ENCODE peak calls at places on chromosomes 13 and 19, in ten cellular contexts. One of them, this sample, is unnamed.

GRCh38 chr19:50333737-50334617 is 4.8 kb upstream of the KCNC3 start:
- DNase-seq in amniotic epithelial cell: no peak
- DNase-seq in GM13976: peak
- DNase-seq in cardiac fibroblast: no peak
- DNase-seq in T-helper 17 cell: peak
- DNase-seq in midbrain: peak
- DNase-seq in stimulated activated CD8-positive, alpha-beta memory T cell treated with anti-CD3 and anti-CD28 coated beads, Interleukin-2, amount 100 ng/mL, for 48 hours: peak
- DNase-seq in BJ: no peak
- DNase-seq in stimulated activated CD4-positive, alpha-beta T cell treated with anti-CD3 and anti-CD28 coated beads, Interleukin-15, amount 100 ng/mL, for 1 hour: peak
- DNase-seq in smooth muscle cell of the brain vasculature: peak
- DNase-seq in this sample: no peak

GRCh38 chr13:25886438-25887214 is 165.2 kb downstream of the SHISA2 start:
- DNase-seq in cardiac fibroblast: peak
- DNase-seq in BJ: no peak
- DNase-seq in amniotic epithelial cell: peak
- DNase-seq in stimulated activated CD8-positive, alpha-beta memory T cell treated with anti-CD3 and anti-CD28 coated beads, Interleukin-2, amount 100 ng/mL, for 48 hours: no peak
- DNase-seq in stimulated activated CD4-positive, alpha-beta T cell treated with anti-CD3 and anti-CD28 coated beads, Interleukin-15, amount 100 ng/mL, for 1 hour: no peak
- DNase-seq in T-helper 17 cell: no peak
- DNase-seq in midbrain: no peak
- DNase-seq in GM13976: no peak
- DNase-seq in smooth muscle cell of the brain vasculature: no peak
- DNase-seq in this sample: peak

GRCh38 chr13:66159526-66159925 is 1070.6 kb downstream of the PCDH9 start:
- DNase-seq in BJ: no peak
- DNase-seq in midbrain: no peak
- DNase-seq in T-helper 17 cell: no peak
- DNase-seq in amniotic epithelial cell: peak
- DNase-seq in stimulated activated CD4-positive, alpha-beta T cell treated with anti-CD3 and anti-CD28 coated beads, Interleukin-15, amount 100 ng/mL, for 1 hour: no peak
- DNase-seq in smooth muscle cell of the brain vasculature: no peak
- DNase-seq in cardiac fibroblast: no peak
- DNase-seq in stimulated activated CD8-positive, alpha-beta memory T cell treated with anti-CD3 and anti-CD28 coated beads, Interleukin-2, amount 100 ng/mL, for 48 hours: no peak
- DNase-seq in GM13976: no peak
- DNase-seq in this sample: no peak

GRCh38 chr19:46494936-46495788 is 505 bp downstream of the PNMA8B start:
- DNase-seq in stimulated activated CD4-positive, alpha-beta T cell treated with anti-CD3 and anti-CD28 coated beads, Interleukin-15, amount 100 ng/mL, for 1 hour: no peak
- DNase-seq in T-helper 17 cell: no peak
- DNase-seq in stimulated activated CD8-positive, alpha-beta memory T cell treated with anti-CD3 and anti-CD28 coated beads, Interleukin-2, amount 100 ng/mL, for 48 hours: no peak
- DNase-seq in smooth muscle cell of the brain vasculature: no peak
- DNase-seq in GM13976: peak
- DNase-seq in midbrain: no peak
- DNase-seq in amniotic epithelial cell: no peak
- DNase-seq in cardiac fibroblast: no peak
- DNase-seq in BJ: no peak
- DNase-seq in this sample: no peak

GRCh38 chr19:4844348-4845179 is 13.1 kb upstream of the TICAM1 start:
- DNase-seq in T-helper 17 cell: no peak
- DNase-seq in cardiac fibroblast: peak
- DNase-seq in smooth muscle cell of the brain vasculature: no peak
- DNase-seq in amniotic epithelial cell: no peak
- DNase-seq in stimulated activated CD8-positive, alpha-beta memory T cell treated with anti-CD3 and anti-CD28 coated beads, Interleukin-2, amount 100 ng/mL, for 48 hours: no peak
- DNase-seq in stimulated activated CD4-positive, alpha-beta T cell treated with anti-CD3 and anti-CD28 coated beads, Interleukin-15, amount 100 ng/mL, for 1 hour: no peak
- DNase-seq in BJ: no peak
- DNase-seq in midbrain: no peak
- DNase-seq in GM13976: no peak
- DNase-seq in this sample: no peak

GRCh38 chr19:4051175-4052101 is 15.3 kb downstream of the ZBTB7A start:
- DNase-seq in BJ: no peak
- DNase-seq in smooth muscle cell of the brain vasculature: no peak
- DNase-seq in stimulated activated CD8-positive, alpha-beta memory T cell treated with anti-CD3 and anti-CD28 coated beads, Interleukin-2, amount 100 ng/mL, for 48 hours: peak
- DNase-seq in stimulated activated CD4-positive, alpha-beta T cell treated with anti-CD3 and anti-CD28 coated beads, Interleukin-15, amount 100 ng/mL, for 1 hour: no peak
- DNase-seq in GM13976: no peak
- DNase-seq in midbrain: no peak
- DNase-seq in T-helper 17 cell: no peak
- DNase-seq in cardiac fibroblast: peak
- DNase-seq in amniotic epithelial cell: peak
- DNase-seq in this sample: peak

GRCh38 chr19:5913739-5914357 is at the start of gene CAPS:
- DNase-seq in midbrain: peak
- DNase-seq in stimulated activated CD4-positive, alpha-beta T cell treated with anti-CD3 and anti-CD28 coated beads, Interleukin-15, amount 100 ng/mL, for 1 hour: no peak
- DNase-seq in BJ: no peak
- DNase-seq in smooth muscle cell of the brain vasculature: no peak
- DNase-seq in stimulated activated CD8-positive, alpha-beta memory T cell treated with anti-CD3 and anti-CD28 coated beads, Interleukin-2, amount 100 ng/mL, for 48 hours: no peak
- DNase-seq in T-helper 17 cell: no peak
- DNase-seq in GM13976: no peak
- DNase-seq in cardiac fibroblast: peak
- DNase-seq in amniotic epithelial cell: peak
- DNase-seq in this sample: peak

GRCh38 chr19:43575955-43576451 is 402 bp downstream of the PINLYP start:
- DNase-seq in stimulated activated CD4-positive, alpha-beta T cell treated with anti-CD3 and anti-CD28 coated beads, Interleukin-15, amount 100 ng/mL, for 1 hour: no peak
- DNase-seq in BJ: no peak
- DNase-seq in midbrain: no peak
- DNase-seq in amniotic epithelial cell: no peak
- DNase-seq in stimulated activated CD8-positive, alpha-beta memory T cell treated with anti-CD3 and anti-CD28 coated beads, Interleukin-2, amount 100 ng/mL, for 48 hours: no peak
- DNase-seq in T-helper 17 cell: no peak
- DNase-seq in GM13976: no peak
- DNase-seq in smooth muscle cell of the brain vasculature: no peak
- DNase-seq in cardiac fibroblast: no peak
- DNase-seq in this sample: no peak

This sample was measured in MG63.